ENCODE peak calls at places on chromosome 12, in seven cellular contexts. X is CD8-positive, alpha-beta T cell; Q is stimulated activated CD4-positive, alpha-beta T cell treated with anti-CD3 and anti-CD28 coated beads, TNF-alpha, amount 100 ng/mL, for 1 hour; N is kidney; A is HFF-Myc; G is Calu3; Y is mesenchymal stem cell. U is an unnamed sample.

GRCh38 chr12:95942106-95942531 is 295 bp downstream of the CCDC38 start:
- DNase-seq in A (no peak), N (no peak), G (no peak), Y (no peak), X (no peak), Q (no peak), U (peak)

GRCh38 chr12:108495054-108495453 is 20.0 kb upstream of the FICD start:
- DNase-seq in G (peak), Q (no peak), A (no peak), X (no peak), N (no peak), Y (peak), U (no peak)

GRCh38 chr12:63318933-63319332 is 167.9 kb upstream of the AVPR1A start:
- DNase-seq in N (no peak), Y (no peak), A (no peak), X (no peak), G (no peak), Q (no peak), U (no peak)

GRCh38 chr12:98983647-98984046 is 338.6 kb downstream of the APAF1 start:
- DNase-seq in X (no peak), A (no peak), Q (no peak), N (no peak), Y (no peak), G (no peak), U (no peak)

GRCh38 chr12:57524814-57525614 is 2.4 kb downstream of the MBD6 start:
- DNase-seq in A (no peak), X (no peak), N (no peak), Y (no peak), Q (no peak), G (no peak), U (no peak)

GRCh38 chr12:30823140-30823669 is 68.5 kb upstream of the CAPRIN2 start:
- DNase-seq in G (no peak), A (no peak), Q (no peak), N (peak), X (peak), Y (peak), U (no peak)

GRCh38 chr12:57129311-57130288 is 1.3 kb downstream of the LRP1 start:
- DNase-seq in X (no peak), Q (no peak), Y (peak), A (no peak), G (no peak), N (no peak), U (no peak)

GRCh38 chr12:121530600-121531355 is 50.0 kb downstream of the KDM2B start:
- DNase-seq in Y (peak), G (peak), A (peak), Q (peak), N (peak), X (peak), U (peak)

GRCh38 chr12:1332327-1332726 is 262.1 kb downstream of the FBXL14 start:
- DNase-seq in Q (no peak), Y (no peak), N (no peak), A (no peak), G (peak), X (no peak), U (no peak)